ENCODE peak calls at places on chromosome 9, in five cellular contexts. F is iris pigment epithelial cell; Q is stimulated activated naive CD4-positive, alpha-beta T cell; X is T-helper 1 cell; T is posterior cingulate gyrus. B is an unnamed sample.

GRCh38 chr9:130240410-130241197 is 25.0 kb upstream of the HMCN2 start:
- DNase-seq in T (peak), Q (peak), F (peak), X (peak), B (peak)

GRCh38 chr9:121884057-121884512 is 209.0 kb downstream of the TTLL11 start:
- DNase-seq in X (no peak), Q (no peak), T (no peak), F (no peak), B (no peak)

GRCh38 chr9:89891221-89892052 is 286.6 kb downstream of the GADD45G start:
- DNase-seq in X (no peak), Q (no peak), F (no peak), T (no peak), B (peak)

GRCh38 chr9:6272229-6272597 is 56.0 kb upstream of the TPD52L3 start:
- DNase-seq in T (no peak), F (peak), Q (no peak), X (no peak), B (no peak)

GRCh38 chr9:14704281-14704680 is 11.0 kb upstream of the ZDHHC21 start:
- DNase-seq in Q (no peak), X (no peak), F (no peak), T (no peak), B (no peak)

GRCh38 chr9:133701981-133702797 is 36.0 kb downstream of the SARDH start:
- DNase-seq in X (peak), Q (peak), F (peak), T (peak), B (no peak)

GRCh38 chr9:117763314-117763713 is 59.1 kb downstream of the TLR4 start:
- DNase-seq in X (no peak), F (peak), Q (no peak), T (no peak), B (peak)

GRCh38 chr9:115883467-115884329 is 269.9 kb upstream of the PAPPA start:
- DNase-seq in Q (no peak), T (peak), X (no peak), F (peak), B (peak)

GRCh38 chr9:86978986-86979385 is 31.7 kb upstream of the GAS1 start:
- DNase-seq in T (no peak), X (no peak), Q (no peak), F (peak), B (no peak)

GRCh38 chr9:5949103-5949699 is 58.5 kb downstream of the MLANA start:
- DNase-seq in Q (peak), T (no peak), F (peak), X (peak), B (no peak)

GRCh38 chr9:120578614-120579013 is 1.4 kb downstream of the CDK5RAP2 start:
- DNase-seq in T (no peak), X (no peak), F (no peak), Q (no peak), B (no peak)

GRCh38 chr9:113485761-113486115 is 22.2 kb downstream of the RGS3 start:
- DNase-seq in F (no peak), T (no peak), Q (no peak), X (no peak), B (no peak)

B was measured in caudate nucleus.